ENCODE peak calls at places on chromosomes 3 and 15, in six cellular contexts. C, N, M, Z, U and J are unnamed samples. For H3K4me1, the result is how much of the 10 kb centered on the place peaks cover.

GRCh38 chr15:55549305-55549704 is 38.8 kb downstream of the PYGO1 start:
- DNase-seq in C (no peak), N (no peak), M (no peak), Z (no peak), U (no peak), J (no peak)

GRCh38 chr15:86615816-86616215 is 536.1 kb downstream of the AGBL1 start:
- DNase-seq in C (no peak), N (no peak), M (no peak), Z (no peak), U (no peak), J (no peak)

GRCh38 chr3:180678231-180678630 is 1.1 kb downstream of the CCDC39 start:
- DNase-seq in C (no peak), N (no peak), M (no peak), Z (no peak), U (no peak), J (no peak)

GRCh38 chr15:68503791-68504720 is 72.1 kb upstream of the ITGA11 start:
- DNase-seq in C (no peak), N (no peak), M (no peak), Z (no peak), U (peak), J (peak)

GRCh38 chr15:69074011-69074842 is 59.7 kb downstream of the NOX5 start:
- DNase-seq in C (peak), N (peak), M (peak), Z (no peak), U (peak), J (peak)

GRCh38 chr15:89243046-89243690 is 611 bp upstream of the FANCI start:
- DNase-seq in C (no peak), N (no peak), M (no peak), Z (no peak), U (no peak), J (no peak)

GRCh38 chr15:33059184-33059583 is 135.3 kb downstream of the FMN1 start:
- DNase-seq in C (no peak), N (no peak), M (no peak), Z (no peak), U (no peak), J (no peak)

GRCh38 chr3:146390967-146391366 is 78.4 kb downstream of the PLSCR2 start:
- DNase-seq in C (no peak), N (no peak), M (no peak), Z (no peak), U (peak), J (no peak)

GRCh38 chr3:153070153-153070868 is 91.7 kb upstream of the RAP2B start:
- DNase-seq in C (no peak), N (no peak), M (no peak), Z (no peak), U (no peak), J (no peak)

GRCh38 chr3:33047842-33048834 is 48.8 kb downstream of the GLB1 start:
- DNase-seq in C (no peak), N (no peak), M (no peak), Z (no peak), U (no peak), J (no peak)

GRCh38 chr3:60036803-60037202 is 987.0 kb upstream of the CFAP20DC start:
- DNase-seq in C (no peak), N (no peak), M (no peak), Z (no peak), U (no peak), J (no peak)

GRCh38 chr15:51623386-51623938 is 891 bp upstream of the DMXL2 start:
- DNase-seq in C (no peak), N (no peak), M (no peak), Z (no peak), U (peak), J (no peak)

GRCh38 chr3:52568066-52568465 is 31.7 kb downstream of the UQCC5 start:
- DNase-seq in C (no peak), N (no peak), M (no peak), Z (no peak), U (no peak), J (no peak)

GRCh38 chr15:48636511-48636910 is 9.0 kb downstream of the FBN1 start:
- DNase-seq in C (no peak), N (no peak), M (no peak), Z (no peak), U (no peak), J (no peak)

GRCh38 chr15:48624700-48625099 is 20.8 kb downstream of the FBN1 start:
- DNase-seq in C (no peak), N (no peak), M (no peak), Z (no peak), U (no peak), J (no peak)

GRCh38 chr3:167913218-167913902 is 177.8 kb downstream of the SERPINI1 start:
- DNase-seq in C (no peak), N (no peak), M (no peak), Z (no peak), U (no peak), J (no peak)

GRCh38 chr3:113948015-113948917 is 453 bp downstream of the ZDHHC23 start:
- DNase-seq in C (no peak), N (peak), M (no peak), Z (no peak), U (peak), J (peak)

GRCh38 chr15:77033417-77033728 is 37.5 kb downstream of the TSPAN3 start:
- DNase-seq in C (no peak), N (no peak), M (peak), Z (no peak), U (peak), J (no peak)

GRCh38 chr3:49460188-49460885 is 9.7 kb upstream of the DAG1 start:
- DNase-seq in C (peak), N (no peak), M (no peak), Z (no peak), U (no peak), J (no peak)

GRCh38 chr15:34001536-34001935 is 33.2 kb downstream of the CHRM5 start:
- DNase-seq in C (no peak), N (no peak), M (no peak), Z (no peak), U (no peak), J (no peak)

GRCh38 chr3:189554868-189555557 is 76.2 kb upstream of the TP63 start:
- DNase-seq in C (peak), N (no peak), M (no peak), Z (no peak), U (no peak), J (no peak)

GRCh38 chr15:76467136-76467535 is 130.6 kb downstream of the ISL2 start:
- DNase-seq in C (no peak), N (no peak), M (no peak), Z (no peak), U (no peak), J (no peak)

GRCh38 chr3:87426916-87427315 is 150.5 kb upstream of the POU1F1 start:
- DNase-seq in C (no peak), N (no peak), M (no peak), Z (no peak), U (no peak), J (no peak)

GRCh38 chr3:140176526-140176925 is 241.5 kb downstream of the CLSTN2 start:
- DNase-seq in C (no peak), N (no peak), M (no peak), Z (no peak), U (no peak), J (no peak)

GRCh38 chr3:39705351-39705900 is 104.0 kb upstream of the MYRIP start:
- DNase-seq in C (no peak), N (no peak), M (no peak), Z (no peak), U (no peak), J (no peak)

GRCh38 chr3:5136619-5137429 is 14.7 kb downstream of the ARL8B start:
- DNase-seq in C (no peak), N (no peak), M (no peak), Z (no peak), U (no peak), J (no peak)

GRCh38 chr3:169453256-169454059 is 210.1 kb downstream of the MECOM start:
- DNase-seq in C (no peak), N (no peak), M (no peak), Z (no peak), U (no peak), J (no peak)

GRCh38 chr3:18633002-18633401 is 207.9 kb upstream of the SATB1 start:
- DNase-seq in C (no peak), N (no peak), M (no peak), Z (no peak), U (no peak), J (no peak)

GRCh38 chr3:107421170-107421792 is 44.0 kb downstream of the CCDC54 start:
- DNase-seq in C (no peak), N (no peak), M (no peak), Z (peak), U (no peak), J (no peak)

GRCh38 chr3:72290859-72291641 is 506.1 kb upstream of the PROK2 start:
- DNase-seq in C (no peak), N (no peak), M (no peak), Z (no peak), U (no peak), J (no peak)

GRCh38 chr3:72285483-72285882 is 500.5 kb upstream of the PROK2 start:
- DNase-seq in C (no peak), N (no peak), M (no peak), Z (no peak), U (no peak), J (no peak)

GRCh38 chr3:72289708-72290104 is 504.8 kb upstream of the PROK2 start:
- DNase-seq in C (no peak), N (no peak), M (no peak), Z (no peak), U (no peak), J (no peak)

GRCh38 chr3:72287941-72288340 is 503.0 kb upstream of the PROK2 start:
- DNase-seq in C (no peak), N (no peak), M (no peak), Z (no peak), U (no peak), J (no peak)

DNA sequence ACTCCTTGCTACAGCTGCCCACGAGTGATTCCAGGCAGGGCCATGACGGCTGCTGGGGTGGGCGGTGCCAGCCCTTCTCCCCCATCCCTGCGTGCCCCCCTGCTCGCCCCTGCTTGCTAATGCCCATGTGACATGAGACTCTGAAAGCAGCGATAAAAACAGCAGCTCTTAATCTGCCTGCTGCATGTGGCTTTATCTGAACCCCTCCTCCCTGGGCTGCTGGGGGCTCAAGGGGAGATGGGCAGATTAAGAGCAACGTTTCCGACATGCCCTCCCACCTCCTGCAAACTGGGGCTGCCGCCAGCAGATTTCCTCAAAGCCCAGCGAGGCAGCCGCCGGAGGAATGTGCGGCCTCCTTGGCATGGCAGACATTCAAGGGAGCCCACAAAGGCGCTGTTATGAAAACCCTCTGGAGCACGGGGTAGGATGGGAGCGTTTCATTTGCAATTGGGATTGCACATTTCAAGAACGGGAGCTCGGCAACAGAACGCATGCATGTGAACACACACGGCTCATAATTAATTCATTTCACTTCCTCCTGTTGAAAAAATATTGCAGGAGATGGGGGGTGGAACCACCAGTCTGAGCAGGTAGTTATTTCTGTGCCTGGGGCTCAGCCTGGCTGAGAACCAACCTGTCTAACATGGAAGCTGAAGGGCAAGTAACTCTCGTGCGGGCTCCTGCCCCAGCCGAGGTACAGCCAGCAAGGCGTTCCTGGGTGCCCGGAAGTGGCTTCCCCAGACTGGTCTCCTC is 504.2 kb upstream of the PROK2 start:
- DNase-seq in C (no peak), N (no peak), M (peak), Z (no peak), U (no peak), J (peak)
- H3K4me3 ChIP-seq in C (peak), N (peak), M (peak), Z (no peak), U (no peak), J (no peak)

GRCh38 chr15:71279757-71280141 is 164.5 kb downstream of the THSD4 start:
- DNase-seq in C (no peak), N (no peak), M (no peak), Z (no peak), U (no peak), J (no peak)
- H3K4me1 ChIP-seq in C (under half), N (under half), M (under half), Z (half or more), U (under half), J (under half)

DNA sequence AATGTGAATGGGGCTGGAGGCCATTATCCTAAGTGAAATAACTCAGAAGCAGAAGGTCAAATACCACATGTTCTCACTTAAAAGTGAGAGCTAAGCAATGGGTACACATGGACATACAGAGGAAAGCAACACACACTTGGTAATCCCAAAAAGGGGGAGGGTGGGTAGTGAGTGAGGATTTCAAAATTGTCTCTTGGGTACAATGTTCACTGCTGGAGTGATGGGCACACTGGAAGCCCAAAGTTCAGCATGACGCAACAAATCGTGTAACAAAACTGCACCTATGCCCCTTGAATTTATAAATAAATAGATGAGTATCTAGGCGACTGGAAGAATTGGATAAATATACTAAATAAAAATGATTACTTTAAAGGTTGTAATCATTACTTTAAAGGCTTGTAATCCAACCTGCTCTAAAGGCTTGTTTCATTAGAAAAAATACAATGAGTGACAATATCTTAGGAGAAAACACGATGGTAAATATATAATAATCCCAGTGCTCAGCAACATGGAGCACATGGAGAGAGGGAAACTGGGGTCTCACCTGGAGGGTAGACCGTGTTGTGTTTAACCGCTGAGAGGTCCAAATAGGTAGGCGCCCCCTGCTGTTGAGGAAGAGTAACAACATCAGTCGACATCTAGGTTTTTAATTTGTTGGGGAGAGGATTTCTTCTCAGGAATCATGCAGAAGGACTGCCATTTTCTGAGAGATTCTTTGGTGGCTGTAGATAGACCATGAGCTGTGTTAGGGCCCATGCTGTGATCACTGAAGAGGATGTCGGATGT is 78.5 kb upstream of the ROBO1 start:
- DNase-seq in C (no peak), N (no peak), M (no peak), Z (no peak), U (no peak), J (no peak)
- TF ChIP-seq CTCF in C (peak), N (peak), M (no peak), Z (peak), U (no peak), J (no peak)

GRCh38 chr3:45551214-45552010 is 43.1 kb upstream of the LIMD1 start:
- DNase-seq in C (peak), N (peak), M (no peak), Z (peak), U (peak), J (peak)

GRCh38 chr3:45554001-45554691 is 40.4 kb upstream of the LIMD1 start:
- DNase-seq in C (no peak), N (peak), M (no peak), Z (no peak), U (peak), J (no peak)

GRCh38 chr3:45553469-45553974 is 41.0 kb upstream of the LIMD1 start:
- DNase-seq in C (no peak), N (peak), M (no peak), Z (no peak), U (peak), J (no peak)

GRCh38 chr3:45552773-45553371 is 41.7 kb upstream of the LIMD1 start:
- DNase-seq in C (no peak), N (no peak), M (no peak), Z (no peak), U (no peak), J (no peak)

GRCh38 chr3:45552031-45552772 is 42.3 kb upstream of the LIMD1 start:
- DNase-seq in C (no peak), N (no peak), M (no peak), Z (no peak), U (no peak), J (no peak)
- H3K4me3 ChIP-seq in C (no peak), N (peak), M (no peak), Z (no peak), U (no peak), J (no peak)

DNA sequence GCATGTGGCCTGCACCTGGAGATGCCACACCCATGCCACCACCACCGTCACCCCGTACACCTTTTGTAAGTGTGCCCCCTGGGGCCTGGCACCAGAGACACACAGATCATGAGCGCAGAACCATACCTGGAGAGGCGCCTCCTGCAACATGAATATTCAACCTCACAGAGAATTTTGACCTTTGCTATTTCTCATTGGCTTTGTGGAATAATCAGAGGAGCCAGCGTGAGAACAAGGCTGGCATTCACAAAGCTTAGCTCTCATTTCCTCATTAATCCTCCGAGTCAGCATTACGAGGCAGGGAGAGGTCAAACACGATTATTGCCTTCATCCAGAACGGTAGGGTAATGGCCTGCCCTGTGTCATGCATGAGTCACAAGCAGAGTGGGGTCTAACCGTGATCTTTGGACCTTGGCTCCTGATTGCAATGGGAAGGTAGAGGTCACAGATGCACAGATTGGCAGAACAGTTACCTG is 73.0 kb upstream of the POMGNT2 start:
- DNase-seq in C (no peak), N (no peak), M (no peak), Z (peak), U (peak), J (no peak)
- H3K4me1 ChIP-seq in C (under half), N (under half), M (under half), Z (under half), U (under half), J (under half)

GRCh38 chr3:46378426-46378942 is 7.7 kb downstream of the CCR5 start:
- DNase-seq in C (peak), N (peak), M (no peak), Z (peak), U (peak), J (peak)
- TF ChIP-seq CTCF in C (peak), N (peak), M (peak), Z (peak), U (peak), J (peak)

GRCh38 chr3:42739401-42740158 is 33.5 kb downstream of the CCDC13 start:
- DNase-seq in C (peak), N (peak), M (no peak), Z (no peak), U (peak), J (no peak)
- H3K4me3 ChIP-seq in C (no peak), N (no peak), M (no peak), Z (no peak), U (no peak), J (no peak)

GRCh38 chr3:36906504-36907149 is 38.2 kb downstream of the TRANK1 start:
- DNase-seq in C (no peak), N (no peak), M (no peak), Z (no peak), U (no peak), J (no peak)

GRCh38 chr3:36908647-36909180 is 36.1 kb downstream of the TRANK1 start:
- DNase-seq in C (no peak), N (no peak), M (no peak), Z (no peak), U (no peak), J (no peak)

GRCh38 chr3:36909181-36909580 is 35.7 kb downstream of the TRANK1 start:
- DNase-seq in C (no peak), N (no peak), M (no peak), Z (no peak), U (no peak), J (no peak)

GRCh38 chr3:36909666-36910065 is 35.2 kb downstream of the TRANK1 start:
- DNase-seq in C (no peak), N (no peak), M (no peak), Z (no peak), U (no peak), J (no peak)

GRCh38 chr3:36907911-36908646 is 36.8 kb downstream of the TRANK1 start:
- DNase-seq in C (peak), N (peak), M (no peak), Z (no peak), U (peak), J (peak)
- H3K4me1 ChIP-seq in C (under half), N (under half), M (under half), Z (under half), U (under half), J (under half)